ENCODE peak calls at places on chromosomes 3 and 15, in four cellular contexts. One of them, this sample, is unnamed.

GRCh38 chr3:55202320-55202719 is 274.5 kb upstream of the LRTM1 start:
- DNase-seq in osteoblast: peak
- DNase-seq in Panc1: no peak
- DNase-seq in transverse colon: no peak
- DNase-seq in this sample: no peak

GRCh38 chr3:117052356-117052755 is 342.8 kb downstream of the TUSC7 start:
- DNase-seq in osteoblast: peak
- DNase-seq in Panc1: no peak
- DNase-seq in transverse colon: no peak
- DNase-seq in this sample: no peak

GRCh38 chr3:126911162-126912026 is 71.5 kb upstream of the PLXNA1 start:
- DNase-seq in osteoblast: peak
- DNase-seq in Panc1: peak
- DNase-seq in transverse colon: peak
- DNase-seq in this sample: peak

GRCh38 chr15:69760890-69761568 is 308.4 kb downstream of the RPLP1 start:
- DNase-seq in osteoblast: peak
- DNase-seq in Panc1: peak
- DNase-seq in transverse colon: peak
- DNase-seq in this sample: peak

GRCh38 chr3:113985526-113985925 is 37.7 kb downstream of the ZDHHC23 start:
- DNase-seq in osteoblast: no peak
- DNase-seq in Panc1: no peak
- DNase-seq in transverse colon: no peak
- DNase-seq in this sample: no peak

GRCh38 chr3:124246949-124247348 is 255.0 kb upstream of the ROPN1 start:
- DNase-seq in osteoblast: no peak
- DNase-seq in Panc1: peak
- DNase-seq in transverse colon: peak
- DNase-seq in this sample: no peak

GRCh38 chr3:40845447-40845846 is 320.7 kb downstream of the ZNF621 start:
- DNase-seq in osteoblast: no peak
- DNase-seq in Panc1: no peak
- DNase-seq in transverse colon: no peak
- DNase-seq in this sample: no peak

GRCh38 chr3:185929192-185930151 is 8.3 kb downstream of the TRA2B start:
- DNase-seq in osteoblast: no peak
- DNase-seq in Panc1: no peak
- DNase-seq in transverse colon: no peak
- DNase-seq in this sample: no peak

GRCh38 chr3:37144806-37145205 is 29.6 kb downstream of the LRRFIP2 start:
- DNase-seq in osteoblast: no peak
- DNase-seq in Panc1: no peak
- DNase-seq in transverse colon: no peak
- DNase-seq in this sample: no peak

GRCh38 chr3:119580148-119580760 is 962 bp downstream of the ADPRH start:
- DNase-seq in osteoblast: peak
- DNase-seq in Panc1: no peak
- DNase-seq in transverse colon: peak
- DNase-seq in this sample: peak

GRCh38 chr3:163914567-163914966 is 1163.7 kb downstream of the SI start:
- DNase-seq in osteoblast: peak
- DNase-seq in Panc1: no peak
- DNase-seq in transverse colon: no peak
- DNase-seq in this sample: no peak

GRCh38 chr15:39251413-39252197 is 329.3 kb upstream of the THBS1 start:
- DNase-seq in osteoblast: no peak
- DNase-seq in Panc1: no peak
- DNase-seq in transverse colon: no peak
- DNase-seq in this sample: no peak

GRCh38 chr15:71807125-71807629 is 3.2 kb upstream of the NR2E3 start:
- DNase-seq in osteoblast: peak
- DNase-seq in Panc1: no peak
- DNase-seq in transverse colon: no peak
- DNase-seq in this sample: no peak

GRCh38 chr3:123448503-123449091 is at the start of gene ADCY5:
- DNase-seq in osteoblast: peak
- DNase-seq in Panc1: no peak
- DNase-seq in transverse colon: peak
- DNase-seq in this sample: no peak

GRCh38 chr3:11335056-11335608 is 62.9 kb downstream of the ATG7 start:
- DNase-seq in osteoblast: peak
- DNase-seq in Panc1: peak
- DNase-seq in transverse colon: no peak
- DNase-seq in this sample: peak

GRCh38 chr15:67144609-67145306 is 79.4 kb downstream of the SMAD3 start:
- DNase-seq in osteoblast: peak
- DNase-seq in Panc1: no peak
- DNase-seq in transverse colon: no peak
- DNase-seq in this sample: no peak

GRCh38 chr3:86794336-86795065 is 196.4 kb downstream of the VGLL3 start:
- DNase-seq in osteoblast: peak
- DNase-seq in Panc1: no peak
- DNase-seq in transverse colon: no peak
- DNase-seq in this sample: no peak

GRCh38 chr3:151328298-151329036 is 882 bp downstream of the P2RY13 start:
- DNase-seq in osteoblast: no peak
- DNase-seq in Panc1: no peak
- DNase-seq in transverse colon: no peak
- DNase-seq in this sample: no peak

GRCh38 chr15:90957791-90958190 is 3.1 kb downstream of the RCCD1 start:
- DNase-seq in osteoblast: no peak
- DNase-seq in Panc1: no peak
- DNase-seq in transverse colon: no peak
- DNase-seq in this sample: no peak
- H3K4me3 ChIP-seq in osteoblast: peak
- H3K4me3 ChIP-seq in Panc1: no peak
- H3K4me3 ChIP-seq in transverse colon: no peak
- H3K4me3 ChIP-seq in this sample: no peak

DNA sequence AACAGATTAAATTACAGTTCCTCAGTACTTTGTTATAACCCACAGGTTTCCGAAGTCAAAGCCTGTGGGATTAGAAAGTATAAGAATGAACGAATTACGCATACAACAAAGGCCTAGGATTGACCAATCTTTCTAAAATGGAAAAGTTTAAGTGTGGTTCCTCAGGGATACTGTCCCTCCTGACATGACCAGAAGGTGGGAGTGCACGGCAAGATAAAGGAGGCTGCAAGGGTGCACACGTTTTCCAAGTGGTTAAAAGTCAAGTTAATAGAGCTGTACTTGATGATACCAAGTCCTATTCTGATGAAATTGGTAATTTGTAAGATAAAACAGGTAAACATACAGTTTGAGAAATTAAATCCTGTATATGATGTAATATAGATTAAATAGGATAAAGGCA is 96.2 kb downstream of the ALDH1A2 start:
- DNase-seq in osteoblast: no peak
- DNase-seq in Panc1: no peak
- DNase-seq in transverse colon: no peak
- DNase-seq in this sample: no peak
- TF ChIP-seq CTCF in osteoblast: peak
- TF ChIP-seq CTCF in Panc1: peak
- TF ChIP-seq CTCF in transverse colon: peak
- TF ChIP-seq CTCF in this sample: no peak

GRCh38 chr3:184360834-184361531 is 422 bp downstream of the CLCN2 start:
- DNase-seq in osteoblast: no peak
- DNase-seq in Panc1: no peak
- DNase-seq in transverse colon: no peak
- DNase-seq in this sample: no peak

GRCh38 chr3:184358921-184359350 is 2.5 kb downstream of the CLCN2 start:
- DNase-seq in osteoblast: no peak
- DNase-seq in Panc1: no peak
- DNase-seq in transverse colon: no peak
- DNase-seq in this sample: no peak

GRCh38 chr3:184361532-184361931 is at the start of the genes CLCN2 and POLR2H:
- DNase-seq in osteoblast: peak
- DNase-seq in Panc1: no peak
- DNase-seq in transverse colon: peak
- DNase-seq in this sample: no peak

GRCh38 chr3:184359610-184360009 is 1.8 kb downstream of the CLCN2 start:
- DNase-seq in osteoblast: no peak
- DNase-seq in Panc1: no peak
- DNase-seq in transverse colon: no peak
- DNase-seq in this sample: no peak

GRCh38 chr3:184360070-184360833 is 1.2 kb downstream of the CLCN2 start:
- DNase-seq in osteoblast: no peak
- DNase-seq in Panc1: no peak
- DNase-seq in transverse colon: no peak
- DNase-seq in this sample: no peak
- H3K4me3 ChIP-seq in osteoblast: peak
- H3K4me3 ChIP-seq in Panc1: peak
- H3K4me3 ChIP-seq in transverse colon: peak
- H3K4me3 ChIP-seq in this sample: no peak

GRCh38 chr3:46717447-46718231 is at the start of gene PRSS50:
- DNase-seq in osteoblast: peak
- DNase-seq in Panc1: no peak
- DNase-seq in transverse colon: no peak
- DNase-seq in this sample: no peak
- TF ChIP-seq CTCF in osteoblast: peak
- TF ChIP-seq CTCF in Panc1: peak
- TF ChIP-seq CTCF in transverse colon: peak
- TF ChIP-seq CTCF in this sample: peak

GRCh38 chr3:42092006-42092405 is 849 bp downstream of the TRAK1 start:
- DNase-seq in osteoblast: no peak
- DNase-seq in Panc1: no peak
- DNase-seq in transverse colon: no peak
- DNase-seq in this sample: peak
- H3K4me3 ChIP-seq in osteoblast: peak
- H3K4me3 ChIP-seq in Panc1: no peak
- H3K4me3 ChIP-seq in transverse colon: no peak
- H3K4me3 ChIP-seq in this sample: no peak

GRCh38 chr3:80521081-80521480 is 753.3 kb upstream of the ROBO1 start:
- DNase-seq in osteoblast: no peak
- DNase-seq in Panc1: no peak
- DNase-seq in transverse colon: no peak
- DNase-seq in this sample: no peak

DNA sequence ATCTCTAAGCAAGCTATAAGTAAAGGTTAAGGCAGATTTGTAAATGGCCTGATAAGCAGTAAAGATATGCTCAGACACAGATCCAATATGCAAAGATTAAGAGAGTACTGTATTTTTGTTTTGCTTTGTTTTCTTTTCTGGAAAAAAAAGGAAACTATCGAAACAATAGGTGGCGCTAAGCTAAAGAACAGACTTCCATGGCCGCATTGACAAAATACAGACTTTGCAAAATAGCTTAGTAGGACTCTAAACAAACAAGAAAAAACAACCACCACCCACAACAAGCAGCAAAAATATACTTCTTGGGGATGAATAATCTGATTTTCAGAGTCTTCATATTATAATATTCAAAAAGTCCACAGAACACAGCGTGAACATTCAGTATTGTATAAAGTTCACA is 758.4 kb upstream of the ROBO1 start:
- DNase-seq in osteoblast: no peak
- DNase-seq in Panc1: no peak
- DNase-seq in transverse colon: no peak
- DNase-seq in this sample: no peak
- TF ChIP-seq CTCF in osteoblast: no peak
- TF ChIP-seq CTCF in Panc1: peak
- TF ChIP-seq CTCF in transverse colon: no peak
- TF ChIP-seq CTCF in this sample: no peak

This sample was measured in GM12864.